ENCODE peak calls at places on chromosomes 3 and 15, in four cellular contexts. One of them, this sample, is unnamed.

GRCh38 chr15:53811530-53811929 is 52.1 kb upstream of the WDR72 start:
- DNase-seq in K562: no peak
- DNase-seq in HepG2: peak
- DNase-seq in HCT116: peak
- DNase-seq in this sample: peak

GRCh38 chr3:15096026-15096425 is 2.9 kb downstream of the RBSN start:
- DNase-seq in K562: no peak
- DNase-seq in HepG2: no peak
- DNase-seq in HCT116: no peak
- DNase-seq in this sample: no peak

GRCh38 chr15:59736181-59736580 is 47.1 kb upstream of the BNIP2 start:
- DNase-seq in K562: no peak
- DNase-seq in HepG2: no peak
- DNase-seq in HCT116: no peak
- DNase-seq in this sample: no peak

GRCh38 chr3:161559177-161559998 is 62.8 kb downstream of the OTOL1 start:
- DNase-seq in K562: peak
- DNase-seq in HepG2: peak
- DNase-seq in HCT116: peak
- DNase-seq in this sample: no peak

GRCh38 chr3:141248064-141248463 is 16.4 kb downstream of the PXYLP1 start:
- DNase-seq in K562: no peak
- DNase-seq in HepG2: no peak
- DNase-seq in HCT116: no peak
- DNase-seq in this sample: no peak

GRCh38 chr3:179797192-179797591 is 144.4 kb downstream of the USP13 start:
- DNase-seq in K562: no peak
- DNase-seq in HepG2: no peak
- DNase-seq in HCT116: no peak
- DNase-seq in this sample: no peak

GRCh38 chr15:79322945-79323344 is 12.0 kb downstream of the TMED3 start:
- DNase-seq in K562: no peak
- DNase-seq in HepG2: no peak
- DNase-seq in HCT116: no peak
- DNase-seq in this sample: no peak

GRCh38 chr3:100993309-100993708 is at the start of gene ABI3BP:
- DNase-seq in K562: no peak
- DNase-seq in HepG2: no peak
- DNase-seq in HCT116: peak
- DNase-seq in this sample: peak

GRCh38 chr15:53693729-53694533 is 65.5 kb downstream of the WDR72 start:
- DNase-seq in K562: no peak
- DNase-seq in HepG2: no peak
- DNase-seq in HCT116: no peak
- DNase-seq in this sample: no peak

GRCh38 chr15:98785796-98786581 is 137.7 kb downstream of the IGF1R start:
- DNase-seq in K562: no peak
- DNase-seq in HepG2: peak
- DNase-seq in HCT116: no peak
- DNase-seq in this sample: no peak

GRCh38 chr3:167870743-167871142 is 135.2 kb downstream of the SERPINI1 start:
- DNase-seq in K562: no peak
- DNase-seq in HepG2: no peak
- DNase-seq in HCT116: no peak
- DNase-seq in this sample: no peak

GRCh38 chr15:66578286-66578875 is 12.6 kb upstream of the LCTL start:
- DNase-seq in K562: no peak
- DNase-seq in HepG2: no peak
- DNase-seq in HCT116: peak
- DNase-seq in this sample: no peak

GRCh38 chr3:162332344-162332743 is 835.7 kb downstream of the OTOL1 start:
- DNase-seq in K562: no peak
- DNase-seq in HepG2: no peak
- DNase-seq in HCT116: no peak
- DNase-seq in this sample: no peak

GRCh38 chr15:73353734-73354133 is 15.0 kb downstream of the HCN4 start:
- DNase-seq in K562: no peak
- DNase-seq in HepG2: no peak
- DNase-seq in HCT116: no peak
- DNase-seq in this sample: no peak

GRCh38 chr3:64838150-64838735 is 150.4 kb upstream of the ADAMTS9 start:
- DNase-seq in K562: no peak
- DNase-seq in HepG2: no peak
- DNase-seq in HCT116: no peak
- DNase-seq in this sample: no peak

GRCh38 chr3:4322635-4323034 is 19.5 kb downstream of the SETMAR start:
- DNase-seq in K562: no peak
- DNase-seq in HepG2: peak
- DNase-seq in HCT116: no peak
- DNase-seq in this sample: no peak

GRCh38 chr15:64426845-64427465 is 33.4 kb upstream of the ZNF609 start:
- DNase-seq in K562: no peak
- DNase-seq in HepG2: peak
- DNase-seq in HCT116: peak
- DNase-seq in this sample: no peak

GRCh38 chr3:33915796-33916589 is 117.6 kb downstream of the PDCD6IP start:
- DNase-seq in K562: no peak
- DNase-seq in HepG2: peak
- DNase-seq in HCT116: no peak
- DNase-seq in this sample: peak

GRCh38 chr3:131795382-131796085 is 239.3 kb downstream of the CPNE4 start:
- DNase-seq in K562: peak
- DNase-seq in HepG2: no peak
- DNase-seq in HCT116: no peak
- DNase-seq in this sample: no peak

GRCh38 chr3:160951677-160952487 is 153.3 kb downstream of the B3GALNT1 start:
- DNase-seq in K562: no peak
- DNase-seq in HepG2: no peak
- DNase-seq in HCT116: no peak
- DNase-seq in this sample: no peak

GRCh38 chr3:4906107-4906621 is 73.1 kb upstream of the BHLHE40 start:
- DNase-seq in K562: no peak
- DNase-seq in HepG2: no peak
- DNase-seq in HCT116: no peak
- DNase-seq in this sample: peak

GRCh38 chr15:66142341-66142740 is 111.2 kb downstream of the MEGF11 start:
- DNase-seq in K562: no peak
- DNase-seq in HepG2: no peak
- DNase-seq in HCT116: no peak
- DNase-seq in this sample: no peak

GRCh38 chr3:15601399-15602145 is at the start of the genes BTD and HACL1:
- DNase-seq in K562: peak
- DNase-seq in HepG2: peak
- DNase-seq in HCT116: peak
- DNase-seq in this sample: peak

GRCh38 chr3:130800829-130801228 is 54.2 kb upstream of the PIK3R4 start:
- DNase-seq in K562: no peak
- DNase-seq in HepG2: peak
- DNase-seq in HCT116: no peak
- DNase-seq in this sample: no peak

GRCh38 chr15:70142072-70142321 is 44.3 kb upstream of the TLE3 start:
- DNase-seq in K562: no peak
- DNase-seq in HepG2: no peak
- DNase-seq in HCT116: no peak
- DNase-seq in this sample: no peak

DNA sequence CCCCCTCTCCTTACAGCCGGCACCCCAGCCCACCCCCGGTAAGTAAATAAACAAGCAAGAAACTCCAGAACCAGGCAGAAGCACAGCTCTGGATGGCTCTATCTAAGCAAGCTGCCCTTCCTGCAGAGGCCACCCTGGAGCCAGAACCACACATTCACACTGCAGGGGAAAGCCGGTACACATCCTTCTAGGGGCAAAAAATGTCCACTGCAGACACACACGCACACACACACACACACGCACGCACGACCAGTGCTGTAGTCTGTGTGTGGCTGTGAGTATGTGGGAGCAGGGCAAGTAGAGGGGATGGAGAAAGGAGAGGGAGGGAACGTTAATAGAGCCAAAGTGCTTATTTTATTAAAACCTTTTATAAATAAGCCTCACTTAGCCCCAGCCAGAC is 63.8 kb downstream of the ADCY5 start:
- DNase-seq in K562: no peak
- DNase-seq in HepG2: no peak
- DNase-seq in HCT116: no peak
- DNase-seq in this sample: no peak
- TF ChIP-seq SIN3A in K562: no peak
- TF ChIP-seq SIN3A in HepG2: no peak
- TF ChIP-seq SIN3A in HCT116: no peak
- TF ChIP-seq SIN3A in this sample: no peak

DNA sequence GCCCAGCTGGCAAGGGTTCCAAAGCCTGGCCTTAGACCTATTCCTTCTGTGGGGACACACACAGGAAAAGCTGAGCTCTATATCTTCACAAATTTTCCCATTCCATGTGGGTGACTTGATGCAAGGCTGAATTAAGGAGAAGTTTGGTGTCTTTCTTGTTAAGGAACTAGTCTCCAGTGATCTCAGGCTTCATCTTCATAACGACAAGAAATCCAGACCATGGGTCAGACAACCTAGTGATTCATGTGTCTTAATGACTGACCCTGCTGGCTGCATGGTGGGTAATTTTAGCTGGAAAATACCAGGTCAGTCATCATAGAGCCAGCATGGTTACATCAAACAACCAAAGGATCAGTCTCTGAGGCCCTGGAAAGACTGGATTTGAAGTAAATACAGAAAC is 112.7 kb upstream of the SLC4A7 start:
- DNase-seq in K562: no peak
- DNase-seq in HepG2: no peak
- DNase-seq in HCT116: no peak
- DNase-seq in this sample: no peak
- H2AFZ ChIP-seq in K562: no peak
- H2AFZ ChIP-seq in HepG2: no peak
- H2AFZ ChIP-seq in HCT116: peak
- H2AFZ ChIP-seq in this sample: peak

GRCh38 chr3:152301745-152302181 is 33.0 kb downstream of the MBNL1 start:
- DNase-seq in K562: no peak
- DNase-seq in HepG2: no peak
- DNase-seq in HCT116: no peak
- DNase-seq in this sample: no peak

GRCh38 chr3:152305075-152305474 is 36.3 kb downstream of the MBNL1 start:
- DNase-seq in K562: no peak
- DNase-seq in HepG2: no peak
- DNase-seq in HCT116: no peak
- DNase-seq in this sample: no peak

GRCh38 chr3:152300029-152300764 is 31.5 kb downstream of the MBNL1 start:
- DNase-seq in K562: no peak
- DNase-seq in HepG2: no peak
- DNase-seq in HCT116: no peak
- DNase-seq in this sample: no peak

GRCh38 chr3:152304160-152304559 is 35.4 kb downstream of the MBNL1 start:
- DNase-seq in K562: no peak
- DNase-seq in HepG2: no peak
- DNase-seq in HCT116: no peak
- DNase-seq in this sample: no peak

DNA sequence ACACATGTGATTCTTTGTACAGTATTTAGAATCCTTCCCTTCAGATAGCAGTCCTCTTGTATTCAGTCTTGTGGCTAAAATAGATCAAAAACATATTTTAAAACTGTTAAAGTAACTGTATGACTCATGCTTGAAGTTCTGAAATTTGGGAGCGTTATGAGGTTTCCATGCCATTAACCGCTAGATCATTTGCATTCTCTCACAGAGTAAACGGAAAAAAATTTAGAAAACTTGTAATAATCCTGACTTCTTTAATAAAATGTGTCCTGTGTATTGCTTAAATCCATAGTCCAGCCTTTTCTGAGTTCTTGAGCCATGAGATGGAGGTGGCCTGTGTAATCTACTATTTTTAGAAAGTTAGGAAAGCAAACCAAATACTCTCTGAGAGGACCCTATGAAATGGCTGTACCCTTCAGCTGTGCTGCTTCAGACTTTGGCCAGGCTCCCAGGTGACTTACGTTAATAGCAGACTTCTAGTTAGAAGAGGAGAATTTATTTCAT is 33.8 kb downstream of the MBNL1 start:
- DNase-seq in K562: no peak
- DNase-seq in HepG2: peak
- DNase-seq in HCT116: no peak
- DNase-seq in this sample: no peak
- TF ChIP-seq REST in K562: no peak
- TF ChIP-seq REST in HepG2: no peak
- TF ChIP-seq REST in HCT116: no peak
- TF ChIP-seq REST in this sample: no peak

GRCh38 chr3:151085889-151086483 is 522 bp downstream of the MED12L start:
- DNase-seq in K562: no peak
- DNase-seq in HepG2: no peak
- DNase-seq in HCT116: no peak
- DNase-seq in this sample: peak
- TF ChIP-seq SIN3A in K562: no peak
- TF ChIP-seq SIN3A in HepG2: no peak
- TF ChIP-seq SIN3A in HCT116: no peak
- TF ChIP-seq SIN3A in this sample: no peak

DNA sequence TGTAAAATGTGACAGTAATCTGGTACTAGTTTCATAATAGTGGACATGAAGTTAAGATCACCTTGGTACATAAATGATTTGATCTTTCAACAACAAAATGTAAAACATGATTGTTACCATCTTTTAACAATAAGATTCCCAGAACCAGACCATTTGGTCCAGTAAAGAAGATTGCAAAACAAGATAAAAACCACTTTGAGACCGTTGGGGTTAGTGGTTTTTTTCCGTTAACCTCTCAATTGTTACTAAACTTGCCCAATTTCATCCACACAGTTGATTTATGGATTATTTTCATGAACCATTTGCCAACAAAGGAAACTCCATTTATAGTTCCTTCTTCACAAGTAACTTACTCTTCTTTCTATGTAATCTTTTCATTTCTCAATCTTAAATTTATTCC is 53.8 kb downstream of the ATP8B4 start:
- DNase-seq in K562: no peak
- DNase-seq in HepG2: no peak
- DNase-seq in HCT116: no peak
- DNase-seq in this sample: no peak
- H2AFZ ChIP-seq in K562: no peak
- H2AFZ ChIP-seq in HepG2: no peak
- H2AFZ ChIP-seq in HCT116: no peak
- H2AFZ ChIP-seq in this sample: no peak

DNA sequence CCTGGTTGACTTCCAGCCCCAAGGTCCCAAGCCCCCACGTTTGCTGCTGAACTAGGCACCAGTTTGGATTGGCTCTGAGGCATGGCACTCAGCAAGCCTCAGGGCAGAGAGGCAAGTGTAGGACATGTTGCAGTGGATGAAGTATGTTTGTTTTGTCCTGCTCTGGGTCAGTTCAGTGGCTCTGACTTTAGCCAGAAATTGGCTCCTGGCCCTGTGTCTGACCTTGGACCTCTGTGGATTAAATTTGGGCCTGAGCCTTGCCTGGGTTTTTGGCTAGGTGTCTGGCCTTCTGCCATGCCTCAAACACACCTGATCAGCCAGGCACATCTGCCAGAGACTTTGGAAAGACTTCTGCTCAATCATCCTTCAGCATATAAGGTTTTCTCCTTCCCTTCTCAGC is 3.6 kb upstream of the MRAS start:
- DNase-seq in K562: no peak
- DNase-seq in HepG2: no peak
- DNase-seq in HCT116: no peak
- DNase-seq in this sample: no peak
- TF ChIP-seq REST in K562: no peak
- TF ChIP-seq REST in HepG2: no peak
- TF ChIP-seq REST in HCT116: no peak
- TF ChIP-seq REST in this sample: no peak

GRCh38 chr3:73363093-73363492 is 261.6 kb downstream of the PDZRN3 start:
- DNase-seq in K562: no peak
- DNase-seq in HepG2: no peak
- DNase-seq in HCT116: no peak
- DNase-seq in this sample: no peak
- TF ChIP-seq SIN3A in K562: no peak
- TF ChIP-seq SIN3A in HepG2: no peak
- TF ChIP-seq SIN3A in HCT116: no peak
- TF ChIP-seq SIN3A in this sample: no peak